ENCODE peak calls at places on chromosome 9, in five cellular contexts. Z is H9, Q is neuronal stem cell, A is H1, D is trophoblast cell. F is an unnamed sample.

GRCh38 chr9:78033870-78034269 is 2.3 kb upstream of the GNAQ start:
- DNase-seq in Z (no peak), A (no peak), D (no peak), Q (no peak), F (no peak)

GRCh38 chr9:93594041-93594756 is 17.8 kb downstream of the PHF2 start:
- DNase-seq in Q (no peak), A (no peak), Z (no peak), D (no peak), F (no peak)

GRCh38 chr9:108290839-108291585 is 564.8 kb downstream of the ACTL7B start:
- DNase-seq in A (no peak), Q (no peak), D (no peak), Z (no peak), F (no peak)

GRCh38 chr9:13587581-13587980 is 308.1 kb upstream of the MPDZ start:
- DNase-seq in D (no peak), A (no peak), Q (no peak), Z (peak), F (no peak)

GRCh38 chr9:120710110-120710981 is 3.9 kb downstream of the MEGF9 start:
- DNase-seq in A (no peak), Q (no peak), D (no peak), Z (no peak), F (peak)

GRCh38 chr9:92001244-92001643 is 51.2 kb upstream of the ROR2 start:
- DNase-seq in D (no peak), Z (no peak), A (no peak), Q (no peak), F (peak)

GRCh38 chr9:79120533-79121315 is 451.0 kb upstream of the TLE4 start:
- DNase-seq in Q (no peak), A (no peak), Z (no peak), D (no peak), F (no peak)

GRCh38 chr9:92426501-92426900 is 2.2 kb upstream of the OMD start:
- DNase-seq in D (no peak), Z (no peak), Q (no peak), A (no peak), F (no peak)

GRCh38 chr9:136012651-136013050 is 51.5 kb upstream of the UBAC1 start:
- DNase-seq in A (no peak), Q (no peak), Z (no peak), D (no peak), F (no peak)

GRCh38 chr9:70472268-70473249 is 58.1 kb upstream of the KLF9 start:
- DNase-seq in Z (no peak), A (no peak), Q (no peak), D (no peak), F (no peak)

GRCh38 chr9:70466976-70467551 is 52.6 kb upstream of the KLF9 start:
- DNase-seq in D (no peak), Z (no peak), Q (no peak), A (no peak), F (peak)

GRCh38 chr9:70465904-70466303 is 51.4 kb upstream of the KLF9 start:
- DNase-seq in A (no peak), Z (no peak), D (no peak), Q (no peak), F (no peak)

GRCh38 chr9:70474413-70474812 is 60.0 kb upstream of the KLF9 start:
- DNase-seq in Z (no peak), Q (no peak), D (no peak), A (no peak), F (no peak)

DNA sequence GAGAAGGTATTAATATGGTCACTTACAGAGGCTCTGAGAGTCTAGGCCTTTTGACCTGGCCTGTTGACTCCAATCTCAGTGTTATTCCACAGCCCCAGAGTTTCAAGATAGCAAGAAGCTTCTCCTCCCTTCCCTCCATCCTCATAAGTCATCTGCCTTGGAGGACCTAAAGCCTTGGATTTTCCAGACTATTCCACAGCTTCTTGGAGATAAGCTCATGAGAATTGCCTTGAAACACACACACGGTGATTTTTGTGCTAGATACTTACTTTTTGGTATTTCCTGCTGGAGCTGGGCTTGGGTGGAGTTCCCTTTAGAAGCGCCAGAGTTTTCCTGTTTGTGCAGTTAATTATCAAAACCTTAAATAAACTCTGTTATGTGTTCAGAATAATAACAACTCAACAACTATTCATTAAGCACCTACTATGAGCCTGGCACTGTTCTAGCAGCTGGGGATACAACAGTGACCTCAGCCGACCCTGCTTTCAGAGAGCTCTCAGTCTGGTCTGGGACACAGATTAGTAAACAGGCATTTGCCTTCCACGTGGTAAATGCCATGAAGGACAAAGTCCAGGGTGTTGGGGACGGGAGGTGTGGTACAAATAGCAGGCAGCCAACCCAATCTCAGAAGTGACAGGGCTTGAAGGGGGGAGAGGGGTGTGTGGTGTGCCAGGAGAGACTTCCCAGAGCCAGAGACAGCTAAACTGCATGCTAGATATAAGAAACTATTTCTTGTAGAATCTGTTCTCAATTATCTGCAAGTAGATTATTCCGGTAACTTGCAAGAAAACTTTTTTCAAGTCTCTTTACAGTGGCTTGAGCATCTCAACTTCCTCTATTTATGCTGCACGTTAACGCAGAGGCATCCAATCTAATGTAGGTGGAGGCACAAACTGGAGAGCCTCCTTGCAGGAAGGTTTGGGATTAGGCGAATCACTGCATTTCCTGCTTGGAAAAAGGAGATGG is 55.9 kb upstream of the KLF9 start:
- DNase-seq in A (no peak), D (no peak), Z (no peak), Q (no peak), F (peak)
- H3K9ac ChIP-seq in A (no peak), D (no peak), Z (no peak), Q (no peak), F (peak)

GRCh38 chr9:109745335-109746283 is 34.4 kb upstream of the PALM2AKAP2 start:
- DNase-seq in Z (no peak), A (no peak), Q (peak), D (no peak), F (peak)
- H4K91ac ChIP-seq in Z (no peak), A (no peak), Q (no peak), D (peak), F (no peak)

GRCh38 chr9:90854637-90855036 is 53.0 kb downstream of the SYK start:
- DNase-seq in Z (peak), Q (no peak), D (no peak), A (no peak), F (no peak)
- H2BK12ac ChIP-seq in Z (no peak), Q (no peak), D (no peak), A (no peak), F (no peak)

DNA sequence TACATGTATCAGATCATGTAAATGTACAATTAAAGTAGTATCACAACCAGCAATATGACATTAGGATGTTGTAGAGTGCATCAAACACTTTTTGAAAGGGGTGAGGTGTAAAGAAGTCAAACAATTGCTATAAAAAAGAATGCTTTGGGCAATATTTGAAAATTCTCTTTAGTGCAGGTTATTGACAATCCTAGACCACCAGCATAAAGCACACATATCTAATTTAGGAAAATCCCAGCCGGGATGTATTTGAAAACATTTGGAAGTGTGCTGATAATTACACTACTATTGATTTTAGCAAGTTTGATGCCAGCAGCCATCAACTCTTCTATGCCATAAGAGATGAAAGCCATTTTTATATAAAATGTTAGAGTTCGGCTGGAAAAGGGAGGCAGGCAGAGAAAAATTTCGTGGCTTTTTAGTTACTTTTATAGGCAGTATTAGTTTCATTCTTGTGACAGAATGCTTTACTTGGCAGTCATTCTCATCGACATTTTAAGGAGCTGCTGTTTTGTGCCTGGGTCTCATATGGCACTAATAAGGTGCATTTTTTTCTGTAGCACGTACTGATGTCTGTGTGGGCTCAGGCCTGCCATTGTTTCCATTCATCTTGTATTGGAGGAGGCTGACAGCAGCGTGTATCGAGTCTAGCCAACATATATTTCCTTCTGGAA is 285.7 kb downstream of the AOPEP start:
- DNase-seq in Z (no peak), Q (no peak), D (no peak), A (no peak), F (no peak)
- H3K9ac ChIP-seq in Z (no peak), Q (no peak), D (no peak), A (no peak), F (no peak)

F was measured in mesenchymal stem cell.